ENCODE peak calls at places on chromosomes 3 and 15, in six cellular contexts. One of them, this sample, is unnamed.
A peak's percentile ranks its signal among the peaks of the same experiment; 100 is the strongest.

GRCh38 chr3:8110966-8111798 is 390.4 kb upstream of the LMCD1 start:
- DNase-seq in A673: peak; percentile 92
- DNase-seq in adipocyte: peak; percentile 45
- DNase-seq in stimulated activated CD4-positive, alpha-beta T cell treated with anti-CD3 and anti-CD28 coated beads, Interleukin-12 subunit alpha, Interleukin-12 subunit beta, amount 100 ng/mL, for 4 hours: peak; percentile 46
- DNase-seq in stimulated activated CD8-positive, alpha-beta memory T cell treated with anti-CD3 and anti-CD28 coated beads, Interleukin-15, amount 100 ng/mL, for 4 hours: peak; percentile 43
- DNase-seq in activated T-cell treated with anti-CD3 and anti-CD28 coated beads for 1 hour: peak; percentile 24
- DNase-seq in this sample: peak; percentile 15

GRCh38 chr3:177068967-177069366 is 128.3 kb downstream of the TBL1XR1 start:
- DNase-seq in A673: no peak
- DNase-seq in adipocyte: no peak
- DNase-seq in activated T-cell treated with anti-CD3 and anti-CD28 coated beads for 1 hour: no peak
- DNase-seq in stimulated activated CD8-positive, alpha-beta memory T cell treated with anti-CD3 and anti-CD28 coated beads, Interleukin-15, amount 100 ng/mL, for 4 hours: no peak
- DNase-seq in stimulated activated CD4-positive, alpha-beta T cell treated with anti-CD3 and anti-CD28 coated beads, Interleukin-12 subunit alpha, Interleukin-12 subunit beta, amount 100 ng/mL, for 4 hours: no peak
- DNase-seq in this sample: no peak

GRCh38 chr15:35210370-35210769 is 125.3 kb upstream of the NANOGP8 start:
- DNase-seq in A673: no peak
- DNase-seq in activated T-cell treated with anti-CD3 and anti-CD28 coated beads for 1 hour: no peak
- DNase-seq in stimulated activated CD4-positive, alpha-beta T cell treated with anti-CD3 and anti-CD28 coated beads, Interleukin-12 subunit alpha, Interleukin-12 subunit beta, amount 100 ng/mL, for 4 hours: no peak
- DNase-seq in adipocyte: no peak
- DNase-seq in stimulated activated CD8-positive, alpha-beta memory T cell treated with anti-CD3 and anti-CD28 coated beads, Interleukin-15, amount 100 ng/mL, for 4 hours: no peak
- DNase-seq in this sample: no peak

GRCh38 chr15:101357333-101357732 is 62.3 kb upstream of the SNRPA1 start:
- DNase-seq in stimulated activated CD4-positive, alpha-beta T cell treated with anti-CD3 and anti-CD28 coated beads, Interleukin-12 subunit alpha, Interleukin-12 subunit beta, amount 100 ng/mL, for 4 hours: no peak
- DNase-seq in adipocyte: no peak
- DNase-seq in A673: no peak
- DNase-seq in stimulated activated CD8-positive, alpha-beta memory T cell treated with anti-CD3 and anti-CD28 coated beads, Interleukin-15, amount 100 ng/mL, for 4 hours: no peak
- DNase-seq in activated T-cell treated with anti-CD3 and anti-CD28 coated beads for 1 hour: no peak
- DNase-seq in this sample: no peak

GRCh38 chr15:25054329-25054728 is 99.5 kb downstream of the SNRPN start:
- DNase-seq in stimulated activated CD8-positive, alpha-beta memory T cell treated with anti-CD3 and anti-CD28 coated beads, Interleukin-15, amount 100 ng/mL, for 4 hours: no peak
- DNase-seq in A673: no peak
- DNase-seq in activated T-cell treated with anti-CD3 and anti-CD28 coated beads for 1 hour: no peak
- DNase-seq in stimulated activated CD4-positive, alpha-beta T cell treated with anti-CD3 and anti-CD28 coated beads, Interleukin-12 subunit alpha, Interleukin-12 subunit beta, amount 100 ng/mL, for 4 hours: no peak
- DNase-seq in adipocyte: no peak
- DNase-seq in this sample: no peak

GRCh38 chr3:99325407-99325806 is 313.0 kb upstream of the COL8A1 start:
- DNase-seq in stimulated activated CD4-positive, alpha-beta T cell treated with anti-CD3 and anti-CD28 coated beads, Interleukin-12 subunit alpha, Interleukin-12 subunit beta, amount 100 ng/mL, for 4 hours: no peak
- DNase-seq in activated T-cell treated with anti-CD3 and anti-CD28 coated beads for 1 hour: no peak
- DNase-seq in A673: no peak
- DNase-seq in stimulated activated CD8-positive, alpha-beta memory T cell treated with anti-CD3 and anti-CD28 coated beads, Interleukin-15, amount 100 ng/mL, for 4 hours: no peak
- DNase-seq in adipocyte: no peak
- DNase-seq in this sample: no peak

GRCh38 chr3:129992781-129993180 is 18.3 kb downstream of the TRH start:
- DNase-seq in stimulated activated CD8-positive, alpha-beta memory T cell treated with anti-CD3 and anti-CD28 coated beads, Interleukin-15, amount 100 ng/mL, for 4 hours: no peak
- DNase-seq in stimulated activated CD4-positive, alpha-beta T cell treated with anti-CD3 and anti-CD28 coated beads, Interleukin-12 subunit alpha, Interleukin-12 subunit beta, amount 100 ng/mL, for 4 hours: no peak
- DNase-seq in A673: no peak
- DNase-seq in activated T-cell treated with anti-CD3 and anti-CD28 coated beads for 1 hour: no peak
- DNase-seq in adipocyte: peak; percentile 19
- DNase-seq in this sample: no peak

GRCh38 chr3:89876116-89876515 is 768.7 kb downstream of the EPHA3 start:
- DNase-seq in adipocyte: no peak
- DNase-seq in stimulated activated CD8-positive, alpha-beta memory T cell treated with anti-CD3 and anti-CD28 coated beads, Interleukin-15, amount 100 ng/mL, for 4 hours: no peak
- DNase-seq in stimulated activated CD4-positive, alpha-beta T cell treated with anti-CD3 and anti-CD28 coated beads, Interleukin-12 subunit alpha, Interleukin-12 subunit beta, amount 100 ng/mL, for 4 hours: no peak
- DNase-seq in A673: no peak
- DNase-seq in activated T-cell treated with anti-CD3 and anti-CD28 coated beads for 1 hour: no peak
- DNase-seq in this sample: no peak

GRCh38 chr3:35537265-35537664 is 102.1 kb upstream of the ARPP21 start:
- DNase-seq in A673: peak; percentile 63
- DNase-seq in activated T-cell treated with anti-CD3 and anti-CD28 coated beads for 1 hour: no peak
- DNase-seq in adipocyte: peak; percentile 39
- DNase-seq in stimulated activated CD4-positive, alpha-beta T cell treated with anti-CD3 and anti-CD28 coated beads, Interleukin-12 subunit alpha, Interleukin-12 subunit beta, amount 100 ng/mL, for 4 hours: no peak
- DNase-seq in stimulated activated CD8-positive, alpha-beta memory T cell treated with anti-CD3 and anti-CD28 coated beads, Interleukin-15, amount 100 ng/mL, for 4 hours: no peak
- DNase-seq in this sample: no peak

GRCh38 chr15:101625980-101626379 is 26.2 kb downstream of the TM2D3 start:
- DNase-seq in stimulated activated CD4-positive, alpha-beta T cell treated with anti-CD3 and anti-CD28 coated beads, Interleukin-12 subunit alpha, Interleukin-12 subunit beta, amount 100 ng/mL, for 4 hours: no peak
- DNase-seq in adipocyte: no peak
- DNase-seq in stimulated activated CD8-positive, alpha-beta memory T cell treated with anti-CD3 and anti-CD28 coated beads, Interleukin-15, amount 100 ng/mL, for 4 hours: no peak
- DNase-seq in A673: no peak
- DNase-seq in activated T-cell treated with anti-CD3 and anti-CD28 coated beads for 1 hour: no peak
- DNase-seq in this sample: no peak

GRCh38 chr15:67832031-67832551 is 6.8 kb downstream of the SKOR1 start:
- DNase-seq in stimulated activated CD8-positive, alpha-beta memory T cell treated with anti-CD3 and anti-CD28 coated beads, Interleukin-15, amount 100 ng/mL, for 4 hours: no peak
- DNase-seq in activated T-cell treated with anti-CD3 and anti-CD28 coated beads for 1 hour: no peak
- DNase-seq in A673: no peak
- DNase-seq in adipocyte: peak; percentile 33
- DNase-seq in stimulated activated CD4-positive, alpha-beta T cell treated with anti-CD3 and anti-CD28 coated beads, Interleukin-12 subunit alpha, Interleukin-12 subunit beta, amount 100 ng/mL, for 4 hours: no peak
- DNase-seq in this sample: no peak

GRCh38 chr3:112779558-112780480 is 66.8 kb downstream of the CD200R1L start:
- DNase-seq in A673: no peak
- DNase-seq in stimulated activated CD4-positive, alpha-beta T cell treated with anti-CD3 and anti-CD28 coated beads, Interleukin-12 subunit alpha, Interleukin-12 subunit beta, amount 100 ng/mL, for 4 hours: no peak
- DNase-seq in stimulated activated CD8-positive, alpha-beta memory T cell treated with anti-CD3 and anti-CD28 coated beads, Interleukin-15, amount 100 ng/mL, for 4 hours: no peak
- DNase-seq in activated T-cell treated with anti-CD3 and anti-CD28 coated beads for 1 hour: no peak
- DNase-seq in adipocyte: peak; percentile 32
- DNase-seq in this sample: no peak

GRCh38 chr3:8996216-8996615 is 32.9 kb upstream of the RAD18 start:
- DNase-seq in adipocyte: no peak
- DNase-seq in A673: no peak
- DNase-seq in activated T-cell treated with anti-CD3 and anti-CD28 coated beads for 1 hour: no peak
- DNase-seq in stimulated activated CD8-positive, alpha-beta memory T cell treated with anti-CD3 and anti-CD28 coated beads, Interleukin-15, amount 100 ng/mL, for 4 hours: no peak
- DNase-seq in stimulated activated CD4-positive, alpha-beta T cell treated with anti-CD3 and anti-CD28 coated beads, Interleukin-12 subunit alpha, Interleukin-12 subunit beta, amount 100 ng/mL, for 4 hours: no peak
- DNase-seq in this sample: no peak

GRCh38 chr3:38590521-38590920 is 59.0 kb downstream of the SCN5A start:
- DNase-seq in stimulated activated CD4-positive, alpha-beta T cell treated with anti-CD3 and anti-CD28 coated beads, Interleukin-12 subunit alpha, Interleukin-12 subunit beta, amount 100 ng/mL, for 4 hours: no peak
- DNase-seq in stimulated activated CD8-positive, alpha-beta memory T cell treated with anti-CD3 and anti-CD28 coated beads, Interleukin-15, amount 100 ng/mL, for 4 hours: no peak
- DNase-seq in activated T-cell treated with anti-CD3 and anti-CD28 coated beads for 1 hour: no peak
- DNase-seq in A673: no peak
- DNase-seq in adipocyte: no peak
- DNase-seq in this sample: no peak

GRCh38 chr3:149586871-149587270 is 71.0 kb downstream of the WWTR1 start:
- DNase-seq in A673: no peak
- DNase-seq in activated T-cell treated with anti-CD3 and anti-CD28 coated beads for 1 hour: no peak
- DNase-seq in stimulated activated CD8-positive, alpha-beta memory T cell treated with anti-CD3 and anti-CD28 coated beads, Interleukin-15, amount 100 ng/mL, for 4 hours: no peak
- DNase-seq in adipocyte: no peak
- DNase-seq in stimulated activated CD4-positive, alpha-beta T cell treated with anti-CD3 and anti-CD28 coated beads, Interleukin-12 subunit alpha, Interleukin-12 subunit beta, amount 100 ng/mL, for 4 hours: no peak
- DNase-seq in this sample: no peak

GRCh38 chr3:180802837-180803236 is 109.6 kb upstream of the FXR1 start:
- DNase-seq in A673: peak; percentile 39
- DNase-seq in stimulated activated CD8-positive, alpha-beta memory T cell treated with anti-CD3 and anti-CD28 coated beads, Interleukin-15, amount 100 ng/mL, for 4 hours: no peak
- DNase-seq in activated T-cell treated with anti-CD3 and anti-CD28 coated beads for 1 hour: no peak
- DNase-seq in adipocyte: peak; percentile 58
- DNase-seq in stimulated activated CD4-positive, alpha-beta T cell treated with anti-CD3 and anti-CD28 coated beads, Interleukin-12 subunit alpha, Interleukin-12 subunit beta, amount 100 ng/mL, for 4 hours: no peak
- DNase-seq in this sample: no peak

GRCh38 chr15:85625856-85626255 is 168.9 kb downstream of the KLHL25 start:
- DNase-seq in A673: no peak
- DNase-seq in stimulated activated CD4-positive, alpha-beta T cell treated with anti-CD3 and anti-CD28 coated beads, Interleukin-12 subunit alpha, Interleukin-12 subunit beta, amount 100 ng/mL, for 4 hours: no peak
- DNase-seq in stimulated activated CD8-positive, alpha-beta memory T cell treated with anti-CD3 and anti-CD28 coated beads, Interleukin-15, amount 100 ng/mL, for 4 hours: no peak
- DNase-seq in adipocyte: peak; percentile 71
- DNase-seq in activated T-cell treated with anti-CD3 and anti-CD28 coated beads for 1 hour: no peak
- DNase-seq in this sample: no peak

GRCh38 chr3:116929534-116930222 is 220.1 kb downstream of the TUSC7 start:
- DNase-seq in activated T-cell treated with anti-CD3 and anti-CD28 coated beads for 1 hour: no peak
- DNase-seq in stimulated activated CD4-positive, alpha-beta T cell treated with anti-CD3 and anti-CD28 coated beads, Interleukin-12 subunit alpha, Interleukin-12 subunit beta, amount 100 ng/mL, for 4 hours: no peak
- DNase-seq in stimulated activated CD8-positive, alpha-beta memory T cell treated with anti-CD3 and anti-CD28 coated beads, Interleukin-15, amount 100 ng/mL, for 4 hours: no peak
- DNase-seq in A673: peak; percentile 9
- DNase-seq in adipocyte: peak; percentile 20
- DNase-seq in this sample: no peak

GRCh38 chr3:117358717-117359314 is 649.2 kb downstream of the TUSC7 start:
- DNase-seq in stimulated activated CD4-positive, alpha-beta T cell treated with anti-CD3 and anti-CD28 coated beads, Interleukin-12 subunit alpha, Interleukin-12 subunit beta, amount 100 ng/mL, for 4 hours: no peak
- DNase-seq in stimulated activated CD8-positive, alpha-beta memory T cell treated with anti-CD3 and anti-CD28 coated beads, Interleukin-15, amount 100 ng/mL, for 4 hours: no peak
- DNase-seq in A673: no peak
- DNase-seq in activated T-cell treated with anti-CD3 and anti-CD28 coated beads for 1 hour: no peak
- DNase-seq in adipocyte: no peak
- DNase-seq in this sample: no peak

GRCh38 chr3:12975748-12976522 is 97.3 kb downstream of the IQSEC1 start:
- DNase-seq in A673: no peak
- DNase-seq in adipocyte: no peak
- DNase-seq in stimulated activated CD4-positive, alpha-beta T cell treated with anti-CD3 and anti-CD28 coated beads, Interleukin-12 subunit alpha, Interleukin-12 subunit beta, amount 100 ng/mL, for 4 hours: no peak
- DNase-seq in stimulated activated CD8-positive, alpha-beta memory T cell treated with anti-CD3 and anti-CD28 coated beads, Interleukin-15, amount 100 ng/mL, for 4 hours: no peak
- DNase-seq in activated T-cell treated with anti-CD3 and anti-CD28 coated beads for 1 hour: no peak
- DNase-seq in this sample: no peak

GRCh38 chr15:39691229-39691628 is 91.4 kb downstream of the FSIP1 start:
- DNase-seq in activated T-cell treated with anti-CD3 and anti-CD28 coated beads for 1 hour: no peak
- DNase-seq in adipocyte: no peak
- DNase-seq in A673: no peak
- DNase-seq in stimulated activated CD4-positive, alpha-beta T cell treated with anti-CD3 and anti-CD28 coated beads, Interleukin-12 subunit alpha, Interleukin-12 subunit beta, amount 100 ng/mL, for 4 hours: no peak
- DNase-seq in stimulated activated CD8-positive, alpha-beta memory T cell treated with anti-CD3 and anti-CD28 coated beads, Interleukin-15, amount 100 ng/mL, for 4 hours: no peak
- DNase-seq in this sample: no peak

GRCh38 chr3:196572389-196572788 is 3.9 kb downstream of the FBXO45 start:
- DNase-seq in adipocyte: no peak
- DNase-seq in stimulated activated CD4-positive, alpha-beta T cell treated with anti-CD3 and anti-CD28 coated beads, Interleukin-12 subunit alpha, Interleukin-12 subunit beta, amount 100 ng/mL, for 4 hours: no peak
- DNase-seq in A673: no peak
- DNase-seq in activated T-cell treated with anti-CD3 and anti-CD28 coated beads for 1 hour: no peak
- DNase-seq in stimulated activated CD8-positive, alpha-beta memory T cell treated with anti-CD3 and anti-CD28 coated beads, Interleukin-15, amount 100 ng/mL, for 4 hours: no peak
- DNase-seq in this sample: no peak

GRCh38 chr3:191790934-191791333 is 330.0 kb downstream of the PYDC2 start:
- DNase-seq in stimulated activated CD4-positive, alpha-beta T cell treated with anti-CD3 and anti-CD28 coated beads, Interleukin-12 subunit alpha, Interleukin-12 subunit beta, amount 100 ng/mL, for 4 hours: no peak
- DNase-seq in adipocyte: no peak
- DNase-seq in activated T-cell treated with anti-CD3 and anti-CD28 coated beads for 1 hour: no peak
- DNase-seq in stimulated activated CD8-positive, alpha-beta memory T cell treated with anti-CD3 and anti-CD28 coated beads, Interleukin-15, amount 100 ng/mL, for 4 hours: no peak
- DNase-seq in A673: no peak
- DNase-seq in this sample: no peak

GRCh38 chr15:78374436-78375393 is 34.6 kb downstream of the CRABP1 start:
- DNase-seq in stimulated activated CD4-positive, alpha-beta T cell treated with anti-CD3 and anti-CD28 coated beads, Interleukin-12 subunit alpha, Interleukin-12 subunit beta, amount 100 ng/mL, for 4 hours: no peak
- DNase-seq in A673: no peak
- DNase-seq in activated T-cell treated with anti-CD3 and anti-CD28 coated beads for 1 hour: no peak
- DNase-seq in adipocyte: no peak
- DNase-seq in stimulated activated CD8-positive, alpha-beta memory T cell treated with anti-CD3 and anti-CD28 coated beads, Interleukin-15, amount 100 ng/mL, for 4 hours: no peak
- DNase-seq in this sample: peak; percentile 82

GRCh38 chr15:99976000-99976399 is 242.8 kb upstream of the LYSMD4 start:
- DNase-seq in stimulated activated CD4-positive, alpha-beta T cell treated with anti-CD3 and anti-CD28 coated beads, Interleukin-12 subunit alpha, Interleukin-12 subunit beta, amount 100 ng/mL, for 4 hours: no peak
- DNase-seq in activated T-cell treated with anti-CD3 and anti-CD28 coated beads for 1 hour: no peak
- DNase-seq in adipocyte: no peak
- DNase-seq in stimulated activated CD8-positive, alpha-beta memory T cell treated with anti-CD3 and anti-CD28 coated beads, Interleukin-15, amount 100 ng/mL, for 4 hours: no peak
- DNase-seq in A673: no peak
- DNase-seq in this sample: no peak

GRCh38 chr3:17518189-17519059 is 224.0 kb downstream of the TBC1D5 start:
- DNase-seq in stimulated activated CD8-positive, alpha-beta memory T cell treated with anti-CD3 and anti-CD28 coated beads, Interleukin-15, amount 100 ng/mL, for 4 hours: no peak
- DNase-seq in adipocyte: no peak
- DNase-seq in stimulated activated CD4-positive, alpha-beta T cell treated with anti-CD3 and anti-CD28 coated beads, Interleukin-12 subunit alpha, Interleukin-12 subunit beta, amount 100 ng/mL, for 4 hours: no peak
- DNase-seq in activated T-cell treated with anti-CD3 and anti-CD28 coated beads for 1 hour: no peak
- DNase-seq in A673: no peak
- DNase-seq in this sample: no peak

GRCh38 chr3:108099679-108100428 is 9.0 kb upstream of the CD47 start:
- DNase-seq in A673: no peak
- DNase-seq in adipocyte: no peak
- DNase-seq in activated T-cell treated with anti-CD3 and anti-CD28 coated beads for 1 hour: no peak
- DNase-seq in stimulated activated CD8-positive, alpha-beta memory T cell treated with anti-CD3 and anti-CD28 coated beads, Interleukin-15, amount 100 ng/mL, for 4 hours: no peak
- DNase-seq in stimulated activated CD4-positive, alpha-beta T cell treated with anti-CD3 and anti-CD28 coated beads, Interleukin-12 subunit alpha, Interleukin-12 subunit beta, amount 100 ng/mL, for 4 hours: no peak
- DNase-seq in this sample: peak; percentile 86

GRCh38 chr3:42057561-42058211 is 33.5 kb upstream of the TRAK1 start:
- DNase-seq in activated T-cell treated with anti-CD3 and anti-CD28 coated beads for 1 hour: no peak
- DNase-seq in stimulated activated CD8-positive, alpha-beta memory T cell treated with anti-CD3 and anti-CD28 coated beads, Interleukin-15, amount 100 ng/mL, for 4 hours: no peak
- DNase-seq in adipocyte: no peak
- DNase-seq in A673: no peak
- DNase-seq in stimulated activated CD4-positive, alpha-beta T cell treated with anti-CD3 and anti-CD28 coated beads, Interleukin-12 subunit alpha, Interleukin-12 subunit beta, amount 100 ng/mL, for 4 hours: no peak
- DNase-seq in this sample: no peak

GRCh38 chr15:87829651-87830050 is 426.9 kb downstream of the NTRK3 start:
- DNase-seq in A673: no peak
- DNase-seq in stimulated activated CD8-positive, alpha-beta memory T cell treated with anti-CD3 and anti-CD28 coated beads, Interleukin-15, amount 100 ng/mL, for 4 hours: no peak
- DNase-seq in stimulated activated CD4-positive, alpha-beta T cell treated with anti-CD3 and anti-CD28 coated beads, Interleukin-12 subunit alpha, Interleukin-12 subunit beta, amount 100 ng/mL, for 4 hours: no peak
- DNase-seq in adipocyte: no peak
- DNase-seq in activated T-cell treated with anti-CD3 and anti-CD28 coated beads for 1 hour: no peak
- DNase-seq in this sample: peak; percentile 82

GRCh38 chr15:40984963-40985362 is 31.7 kb downstream of the CHAC1 start:
- DNase-seq in activated T-cell treated with anti-CD3 and anti-CD28 coated beads for 1 hour: no peak
- DNase-seq in stimulated activated CD8-positive, alpha-beta memory T cell treated with anti-CD3 and anti-CD28 coated beads, Interleukin-15, amount 100 ng/mL, for 4 hours: no peak
- DNase-seq in adipocyte: peak; percentile 75
- DNase-seq in stimulated activated CD4-positive, alpha-beta T cell treated with anti-CD3 and anti-CD28 coated beads, Interleukin-12 subunit alpha, Interleukin-12 subunit beta, amount 100 ng/mL, for 4 hours: no peak
- DNase-seq in A673: no peak
- DNase-seq in this sample: no peak

This sample was measured in HL-60.